ENCODE peak calls at places on chromosomes 2 and 18, in nine cellular contexts. I is CD8-positive, alpha-beta T cell; U is WERI-Rb-1; B is fibroblast of pulmonary artery; L is dorsolateral prefrontal cortex; Y is GM06990; F is AG04449; M is MM.1S; W is fibroblast of villous mesenchyme. A is an unnamed sample.

GRCh38 chr2:59680863-59681262 is 872.6 kb downstream of the BCL11A start:
- DNase-seq in W (no peak), U (no peak), M (no peak), B (no peak), F (no peak), Y (no peak), L (no peak), I (no peak), A (peak)

GRCh38 chr18:21105936-21106335 is 5.7 kb downstream of the ROCK1 start:
- DNase-seq in I (no peak), F (no peak), U (no peak), L (no peak), M (no peak), W (no peak), B (no peak), Y (peak), A (no peak)

GRCh38 chr2:195319548-195320415 is 337.2 kb upstream of the SLC39A10 start:
- DNase-seq in M (no peak), F (no peak), U (no peak), I (no peak), W (no peak), Y (no peak), L (no peak), B (no peak), A (no peak)

GRCh38 chr18:11909597-11910026 is 1.5 kb upstream of the MPPE1 start:
- DNase-seq in W (peak), L (no peak), Y (no peak), M (peak), B (peak), I (no peak), U (no peak), F (no peak), A (no peak)

GRCh38 chr2:199589303-199589702 is 131.6 kb upstream of the SATB2 start:
- DNase-seq in B (no peak), W (no peak), U (no peak), Y (no peak), F (no peak), I (no peak), L (no peak), M (no peak), A (no peak)

GRCh38 chr2:30681022-30681421 is 126.2 kb downstream of the CAPN13 start:
- DNase-seq in U (no peak), L (no peak), B (no peak), I (no peak), F (no peak), Y (no peak), M (no peak), W (no peak), A (no peak)

GRCh38 chr18:44740000-44740399 is 59.3 kb downstream of the SETBP1 start:
- DNase-seq in I (no peak), M (no peak), Y (no peak), W (no peak), F (no peak), B (no peak), U (no peak), L (no peak), A (no peak)

GRCh38 chr2:8641516-8641915 is 40.3 kb upstream of the ID2 start:
- DNase-seq in B (no peak), F (no peak), L (no peak), I (no peak), Y (no peak), M (no peak), W (no peak), U (no peak), A (no peak)

GRCh38 chr2:30511122-30512083 is 64.4 kb downstream of the LCLAT1 start:
- DNase-seq in U (no peak), L (no peak), W (peak), F (no peak), I (no peak), B (peak), Y (no peak), M (no peak), A (peak)

GRCh38 chr2:240416821-240417220 is 18.6 kb upstream of the GPC1 start:
- DNase-seq in F (no peak), B (no peak), I (peak), M (no peak), W (no peak), L (no peak), Y (no peak), U (peak), A (no peak)

GRCh38 chr2:182020319-182021055 is 34.8 kb downstream of the PPP1R1C start:
- DNase-seq in F (no peak), U (no peak), L (no peak), W (peak), Y (no peak), M (no peak), I (no peak), B (peak), A (peak)

GRCh38 chr2:181072486-181072885 is 92.1 kb downstream of the UBE2E3 start:
- DNase-seq in M (no peak), I (no peak), B (peak), L (no peak), F (no peak), Y (no peak), W (peak), U (no peak), A (peak)

GRCh38 chr18:74419761-74420160 is 37.3 kb downstream of the DIPK1C start:
- DNase-seq in W (no peak), I (no peak), M (no peak), B (no peak), U (no peak), F (no peak), L (no peak), Y (no peak), A (no peak)

GRCh38 chr2:58569460-58570185 is 328.5 kb upstream of the FANCL start:
- DNase-seq in F (no peak), U (peak), Y (peak), B (no peak), M (no peak), L (no peak), I (no peak), W (peak), A (no peak)

GRCh38 chr2:158797963-158798700 is 3.0 kb downstream of the DAPL1 start:
- DNase-seq in U (peak), W (no peak), L (no peak), M (no peak), F (no peak), B (no peak), Y (no peak), I (no peak), A (no peak)

GRCh38 chr2:101518470-101519172 is 43.7 kb upstream of the RFX8 start:
- DNase-seq in F (no peak), L (peak), W (peak), U (peak), M (no peak), Y (no peak), I (no peak), B (peak), A (peak)

GRCh38 chr2:186806591-186806990 is 42.4 kb downstream of the ZSWIM2 start:
- DNase-seq in F (no peak), L (no peak), M (no peak), W (no peak), I (no peak), Y (no peak), B (no peak), U (no peak), A (no peak)

GRCh38 chr2:238023608-238024007 is 37.2 kb upstream of the SCLY start:
- DNase-seq in I (no peak), L (no peak), M (no peak), W (no peak), U (no peak), F (no peak), Y (no peak), B (no peak), A (no peak)

GRCh38 chr2:47631840-47632398 is 151.0 kb upstream of the MSH6 start:
- DNase-seq in L (peak), B (peak), I (no peak), M (no peak), F (peak), Y (no peak), U (no peak), W (peak), A (peak)

GRCh38 chr18:73715228-73715670 is 432.4 kb downstream of the FBXO15 start:
- DNase-seq in I (no peak), B (peak), M (no peak), W (peak), F (no peak), Y (no peak), U (no peak), L (no peak), A (peak)

GRCh38 chr2:240879105-240879504 is 10.5 kb downstream of the AGXT start:
- DNase-seq in L (no peak), W (no peak), I (no peak), F (no peak), U (no peak), Y (no peak), B (no peak), M (no peak), A (no peak)

GRCh38 chr2:206805922-206806607 is 40.7 kb downstream of the FASTKD2 start:
- DNase-seq in B (no peak), W (peak), M (no peak), Y (no peak), I (no peak), L (no peak), F (peak), U (no peak), A (no peak)

GRCh38 chr2:132547089-132547687 is 122.8 kb downstream of the LYPD1 start:
- DNase-seq in Y (no peak), L (peak), I (no peak), M (peak), B (peak), F (peak), W (peak), U (peak), A (peak)

GRCh38 chr2:195533771-195534642 is 123.0 kb upstream of the SLC39A10 start:
- DNase-seq in U (no peak), Y (no peak), I (peak), M (no peak), W (peak), F (peak), B (peak), L (peak), A (peak)

GRCh38 chr2:217851191-217852020 is 151.4 kb downstream of the TNS1 start:
- DNase-seq in F (no peak), I (no peak), U (no peak), L (no peak), B (peak), Y (no peak), W (peak), M (no peak), A (peak)

GRCh38 chr2:38692636-38693318 is 26.9 kb downstream of the GALM start:
- DNase-seq in M (no peak), W (no peak), F (no peak), L (peak), I (no peak), Y (no peak), B (no peak), U (no peak), A (no peak)

GRCh38 chr2:196601430-196602306 is 37.8 kb upstream of the CCDC150 start:
- DNase-seq in U (peak), I (no peak), W (peak), M (no peak), B (peak), L (no peak), Y (no peak), F (peak), A (peak)

GRCh38 chr2:182229288-182229687 is 197.5 kb downstream of the PDE1A start:
- DNase-seq in L (no peak), W (no peak), I (no peak), B (peak), U (no peak), Y (no peak), M (no peak), F (no peak), A (no peak)

GRCh38 chr2:237889811-237890210 is 30.4 kb downstream of the RAMP1 start:
- DNase-seq in I (no peak), Y (no peak), L (no peak), F (no peak), U (no peak), W (no peak), M (no peak), B (no peak), A (no peak)

GRCh38 chr2:20443276-20443920 is 3.5 kb upstream of the RHOB start:
- DNase-seq in W (peak), I (no peak), Y (no peak), L (no peak), B (peak), U (peak), F (no peak), M (peak), A (peak)
- TF ChIP-seq CTCF in W (peak), I (peak), Y (peak), L (peak), B (peak), U (no peak), F (no peak), M (peak), A (peak)

DNA sequence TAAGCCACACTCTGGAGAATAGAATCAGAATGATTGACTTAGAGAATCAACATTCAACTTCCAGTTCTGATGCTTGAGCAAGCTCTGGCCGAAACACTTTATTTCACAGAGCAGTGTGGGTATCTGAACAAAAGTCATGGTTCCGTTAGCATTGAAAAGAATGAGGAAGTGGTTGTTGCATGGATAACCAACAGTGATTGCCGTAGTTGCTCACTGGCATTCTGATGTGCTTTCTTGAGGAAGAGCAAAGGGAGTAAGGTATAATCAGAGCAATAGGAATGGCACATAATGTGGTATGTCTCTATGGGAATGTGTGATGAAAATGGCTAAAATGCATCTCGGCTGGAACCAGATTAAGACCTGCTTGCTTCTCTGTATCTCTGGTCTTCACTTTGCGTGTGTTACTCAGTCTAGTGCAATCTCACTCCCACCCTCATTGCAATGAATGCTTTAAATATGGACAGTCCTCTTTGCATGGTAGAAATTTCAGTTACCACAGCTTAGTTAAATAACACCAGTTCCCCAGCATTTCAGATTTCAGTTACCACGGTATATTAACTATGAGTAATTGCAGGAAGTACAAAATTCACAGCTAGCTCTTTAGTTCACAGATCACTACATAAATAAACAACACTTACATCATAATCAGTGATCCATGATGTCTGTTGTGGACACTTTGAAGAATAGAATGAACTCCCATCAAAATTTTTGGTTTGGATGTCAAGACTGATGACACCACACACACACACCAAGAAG is 7.8 kb upstream of the RAB12 start:
- DNase-seq in M (no peak), Y (peak), W (no peak), U (no peak), B (no peak), I (no peak), F (no peak), L (no peak), A (no peak)
- H3K4me3 ChIP-seq in M (no peak), Y (no peak), W (no peak), U (no peak), B (no peak), I (no peak), F (no peak), L (no peak), A (no peak)

GRCh38 chr18:32613821-32614220 is 143.1 kb upstream of the GAREM1 start:
- DNase-seq in I (no peak), U (no peak), L (no peak), Y (no peak), M (no peak), F (no peak), W (no peak), B (no peak), A (no peak)
- TF ChIP-seq CTCF in I (no peak), U (no peak), L (no peak), Y (no peak), M (no peak), F (no peak), W (no peak), B (no peak), A (no peak)

DNA sequence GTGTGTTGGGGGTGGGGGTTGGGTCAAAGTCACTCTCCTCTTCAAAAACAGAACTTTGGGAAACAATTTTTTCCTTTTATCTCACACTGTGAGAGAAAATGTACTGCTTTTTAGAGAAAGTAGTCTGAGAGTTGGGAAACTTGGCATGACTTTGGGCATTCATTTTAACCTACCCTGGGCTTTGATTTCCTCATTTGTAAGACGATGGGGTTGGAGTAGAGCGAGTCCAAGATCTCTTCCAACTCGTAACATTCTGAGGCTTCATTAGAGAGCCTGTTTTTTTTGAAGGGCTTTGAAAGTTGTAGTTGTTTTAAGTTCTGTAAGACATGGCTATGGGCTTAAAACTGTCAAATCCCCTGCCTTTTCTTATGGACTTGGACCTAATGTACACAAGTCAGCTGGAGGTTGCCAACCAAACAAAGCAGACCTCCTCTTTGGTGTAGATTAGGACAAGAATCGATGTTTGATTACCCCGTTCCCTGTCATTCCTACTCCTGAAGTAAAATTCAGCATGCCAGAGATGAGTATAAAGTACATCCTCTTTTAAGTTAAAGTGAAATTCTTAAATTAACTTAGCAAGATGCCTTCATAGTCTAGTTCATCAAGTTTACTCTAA is 8.4 kb downstream of the PHLPP1 start:
- DNase-seq in Y (no peak), I (no peak), L (no peak), F (no peak), M (no peak), B (no peak), U (no peak), W (no peak), A (no peak)
- H3K4me3 ChIP-seq in Y (no peak), I (no peak), L (peak), F (no peak), M (no peak), B (no peak), U (no peak), W (no peak), A (no peak)

DNA sequence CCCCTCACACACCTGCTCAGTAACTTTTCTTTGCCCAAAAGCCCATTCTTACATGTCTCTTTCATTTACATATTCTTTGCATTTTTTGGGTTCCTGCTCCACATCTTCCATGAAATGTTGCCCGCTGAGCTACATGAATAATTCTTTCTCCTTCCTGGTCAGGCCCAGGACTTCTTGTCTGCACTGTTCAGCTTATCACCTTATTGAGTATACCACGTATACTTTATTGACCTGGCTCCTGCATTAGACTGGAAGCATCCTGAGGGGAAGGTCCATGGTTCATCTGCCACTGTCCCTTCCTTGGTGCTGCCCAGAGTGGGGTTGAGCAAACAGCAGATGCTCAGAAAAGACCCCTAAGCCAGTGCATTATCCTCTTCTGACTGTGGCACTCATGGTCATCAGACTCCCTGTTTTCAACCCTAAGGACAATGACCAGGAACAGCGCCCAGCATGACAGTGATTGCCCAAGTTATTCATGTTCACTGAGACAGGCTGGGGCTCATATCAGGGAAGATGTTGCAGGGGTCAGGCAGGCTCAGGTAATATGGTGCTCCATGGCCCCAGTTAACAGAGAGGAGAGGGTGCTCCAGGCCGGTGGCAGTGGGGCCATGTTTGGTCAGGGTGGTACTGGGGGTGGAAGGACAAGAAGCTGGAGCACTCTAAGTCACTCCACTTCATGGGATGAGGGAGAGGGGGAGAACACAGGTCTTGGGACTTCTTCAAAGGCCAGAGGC is 7.7 kb downstream of the APOB start:
- DNase-seq in F (no peak), L (no peak), I (no peak), W (no peak), Y (no peak), M (no peak), B (no peak), U (no peak), A (no peak)
- TF ChIP-seq CTCF in F (no peak), L (no peak), I (no peak), W (no peak), Y (no peak), M (no peak), B (no peak), U (no peak), A (no peak)

GRCh38 chr2:41970898-41971660 is 76.7 kb upstream of the PKDCC start:
- DNase-seq in F (no peak), L (no peak), U (no peak), W (no peak), Y (no peak), I (no peak), M (no peak), B (no peak), A (no peak)

GRCh38 chr2:41973871-41974270 is 74.0 kb upstream of the PKDCC start:
- DNase-seq in I (no peak), B (no peak), W (no peak), M (no peak), Y (no peak), F (no peak), L (no peak), U (no peak), A (no peak)

GRCh38 chr2:41968182-41968578 is 79.6 kb upstream of the PKDCC start:
- DNase-seq in I (no peak), U (no peak), M (no peak), L (no peak), F (no peak), W (no peak), B (no peak), Y (no peak), A (no peak)

GRCh38 chr2:41972179-41972578 is 75.6 kb upstream of the PKDCC start:
- DNase-seq in M (no peak), I (no peak), U (no peak), L (no peak), F (no peak), Y (no peak), B (no peak), W (no peak), A (no peak)

DNA sequence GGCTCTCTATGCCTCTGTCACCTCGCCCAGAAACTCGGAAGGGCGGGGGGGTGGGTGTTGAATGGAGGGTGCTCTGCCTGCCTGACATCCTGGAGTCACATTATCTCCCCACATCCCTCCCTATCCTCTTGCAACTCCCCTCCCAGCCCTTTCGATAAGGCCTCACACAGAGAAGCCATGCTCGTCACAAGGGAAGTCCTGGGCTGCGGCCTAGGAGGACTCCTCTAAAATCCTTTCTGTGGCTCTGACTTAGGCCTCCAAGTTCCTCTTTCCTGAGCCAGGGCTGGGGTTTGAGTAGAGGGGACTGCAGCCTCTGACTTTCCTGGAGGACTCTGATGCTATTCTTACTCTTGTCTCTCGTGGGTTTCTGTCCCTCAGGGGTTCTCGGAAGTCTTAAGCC is 75.0 kb upstream of the PKDCC start:
- DNase-seq in W (no peak), B (no peak), U (no peak), L (no peak), I (no peak), F (no peak), Y (no peak), M (no peak), A (no peak)
- H3K4me3 ChIP-seq in W (no peak), B (no peak), U (no peak), L (no peak), I (no peak), F (no peak), Y (no peak), M (no peak), A (no peak)